ENCODE peak calls at places on chromosomes 7 and 10, in four cellular contexts. One of them, this sample, is unnamed.

GRCh38 chr10:129725890-129726631 is 238.0 kb downstream of the EBF3 start:
- DNase-seq in AG04450: no peak
- DNase-seq in skeletal muscle cell: no peak
- DNase-seq in G401: no peak
- DNase-seq in this sample: no peak

GRCh38 chr10:74021248-74022055 is 23.5 kb downstream of the VCL start:
- DNase-seq in AG04450: peak
- DNase-seq in skeletal muscle cell: peak
- DNase-seq in G401: no peak
- DNase-seq in this sample: no peak

GRCh38 chr7:92987543-92987942 is 130.2 kb downstream of the SAMD9 start:
- DNase-seq in AG04450: no peak
- DNase-seq in skeletal muscle cell: no peak
- DNase-seq in G401: no peak
- DNase-seq in this sample: no peak

GRCh38 chr7:65247491-65247890 is 126.2 kb upstream of the ZNF92 start:
- DNase-seq in AG04450: no peak
- DNase-seq in skeletal muscle cell: no peak
- DNase-seq in G401: no peak
- DNase-seq in this sample: no peak

GRCh38 chr10:89217057-89217990 is 10.2 kb upstream of the CH25H start:
- DNase-seq in AG04450: peak
- DNase-seq in skeletal muscle cell: no peak
- DNase-seq in G401: peak
- DNase-seq in this sample: peak

GRCh38 chr7:158525648-158526484 is 61.8 kb downstream of the PTPRN2 start:
- DNase-seq in AG04450: no peak
- DNase-seq in skeletal muscle cell: no peak
- DNase-seq in G401: no peak
- DNase-seq in this sample: no peak

GRCh38 chr7:11437987-11438386 is 394.0 kb downstream of the THSD7A start:
- DNase-seq in AG04450: peak
- DNase-seq in skeletal muscle cell: peak
- DNase-seq in G401: no peak
- DNase-seq in this sample: no peak

GRCh38 chr7:36309301-36309700 is 80.4 kb upstream of the ANLN start:
- DNase-seq in AG04450: no peak
- DNase-seq in skeletal muscle cell: no peak
- DNase-seq in G401: no peak
- DNase-seq in this sample: no peak

GRCh38 chr10:103881420-103882284 is 26.3 kb upstream of the SH3PXD2A start:
- DNase-seq in AG04450: no peak
- DNase-seq in skeletal muscle cell: no peak
- DNase-seq in G401: peak
- DNase-seq in this sample: peak

GRCh38 chr7:28533731-28534531 is 121.6 kb downstream of the CREB5 start:
- DNase-seq in AG04450: no peak
- DNase-seq in skeletal muscle cell: peak
- DNase-seq in G401: peak
- DNase-seq in this sample: peak

GRCh38 chr10:44963772-44964633 is 4.4 kb downstream of the RASSF4 start:
- DNase-seq in AG04450: no peak
- DNase-seq in skeletal muscle cell: peak
- DNase-seq in G401: peak
- DNase-seq in this sample: peak

GRCh38 chr7:25014735-25015134 is 34.8 kb upstream of the OSBPL3 start:
- DNase-seq in AG04450: peak
- DNase-seq in skeletal muscle cell: peak
- DNase-seq in G401: no peak
- DNase-seq in this sample: no peak

GRCh38 chr10:47164800-47165128 is 135.2 kb upstream of the GDF10 start:
- DNase-seq in AG04450: no peak
- DNase-seq in skeletal muscle cell: no peak
- DNase-seq in G401: no peak
- DNase-seq in this sample: no peak

GRCh38 chr10:120495226-120495625 is 38.2 kb downstream of the PLPP4 start:
- DNase-seq in AG04450: no peak
- DNase-seq in skeletal muscle cell: no peak
- DNase-seq in G401: no peak
- DNase-seq in this sample: no peak

GRCh38 chr10:63763744-63764143 is 242.5 kb downstream of the REEP3 start:
- DNase-seq in AG04450: no peak
- DNase-seq in skeletal muscle cell: no peak
- DNase-seq in G401: no peak
- DNase-seq in this sample: no peak

GRCh38 chr7:139725077-139725476 is 52.7 kb downstream of the HIPK2 start:
- DNase-seq in AG04450: peak
- DNase-seq in skeletal muscle cell: peak
- DNase-seq in G401: no peak
- DNase-seq in this sample: no peak

GRCh38 chr10:75014516-75015230 is 96.8 kb upstream of the SAMD8 start:
- DNase-seq in AG04450: no peak
- DNase-seq in skeletal muscle cell: no peak
- DNase-seq in G401: no peak
- DNase-seq in this sample: no peak

GRCh38 chr10:28284126-28284525 is 18.7 kb downstream of the MPP7 start:
- DNase-seq in AG04450: no peak
- DNase-seq in skeletal muscle cell: no peak
- DNase-seq in G401: no peak
- DNase-seq in this sample: no peak

GRCh38 chr7:106265133-106265532 is 19.6 kb downstream of the NAMPT start:
- DNase-seq in AG04450: no peak
- DNase-seq in skeletal muscle cell: no peak
- DNase-seq in G401: no peak
- DNase-seq in this sample: no peak